ENCODE peak calls at places on chromosomes 12 and 14, in seven cellular contexts. One of them, this sample, is unnamed.

GRCh38 chr14:101235042-101235871 is 326.0 kb upstream of the DIO3 start:
- DNase-seq in fibroblast of mammary gland: peak; percentile 34
- DNase-seq in adipocyte: peak; percentile 68
- DNase-seq in heart left ventricle: no peak
- DNase-seq in activated CD4-positive, alpha-beta T cell treated with anti-CD3 and anti-CD28 coated beads, Interleukin-2, amount 50 U/mL, for 1 hour: peak; percentile 5
- DNase-seq in lung: peak; percentile 53
- DNase-seq in cardiac muscle cell: peak; percentile 56
- DNase-seq in this sample: peak; percentile 75

GRCh38 chr14:72907886-72908285 is 14.0 kb upstream of the DPF3 start:
- DNase-seq in fibroblast of mammary gland: peak; percentile 72
- DNase-seq in adipocyte: peak; percentile 51
- DNase-seq in heart left ventricle: no peak
- DNase-seq in activated CD4-positive, alpha-beta T cell treated with anti-CD3 and anti-CD28 coated beads, Interleukin-2, amount 50 U/mL, for 1 hour: no peak
- DNase-seq in lung: no peak
- DNase-seq in cardiac muscle cell: peak; percentile 36
- DNase-seq in this sample: no peak

GRCh38 chr12:72307229-72307628 is 35.1 kb downstream of the TRHDE start:
- DNase-seq in fibroblast of mammary gland: no peak
- DNase-seq in adipocyte: no peak
- DNase-seq in heart left ventricle: no peak
- DNase-seq in activated CD4-positive, alpha-beta T cell treated with anti-CD3 and anti-CD28 coated beads, Interleukin-2, amount 50 U/mL, for 1 hour: no peak
- DNase-seq in lung: no peak
- DNase-seq in cardiac muscle cell: no peak
- DNase-seq in this sample: no peak

GRCh38 chr12:18224745-18225144 is 36.6 kb upstream of the PIK3C2G start:
- DNase-seq in fibroblast of mammary gland: peak; percentile 57
- DNase-seq in adipocyte: peak; percentile 76
- DNase-seq in heart left ventricle: no peak
- DNase-seq in activated CD4-positive, alpha-beta T cell treated with anti-CD3 and anti-CD28 coated beads, Interleukin-2, amount 50 U/mL, for 1 hour: no peak
- DNase-seq in lung: no peak
- DNase-seq in cardiac muscle cell: peak; percentile 68
- DNase-seq in this sample: no peak

GRCh38 chr14:105456736-105457703 is 17.6 kb upstream of the CRIP2 start:
- DNase-seq in fibroblast of mammary gland: no peak
- DNase-seq in adipocyte: no peak
- DNase-seq in heart left ventricle: peak; percentile 47
- DNase-seq in activated CD4-positive, alpha-beta T cell treated with anti-CD3 and anti-CD28 coated beads, Interleukin-2, amount 50 U/mL, for 1 hour: no peak
- DNase-seq in lung: no peak
- DNase-seq in cardiac muscle cell: no peak
- DNase-seq in this sample: no peak

GRCh38 chr12:21852251-21852650 is 77.7 kb upstream of the KCNJ8 start:
- DNase-seq in fibroblast of mammary gland: peak; percentile 94
- DNase-seq in adipocyte: peak; percentile 45
- DNase-seq in heart left ventricle: no peak
- DNase-seq in activated CD4-positive, alpha-beta T cell treated with anti-CD3 and anti-CD28 coated beads, Interleukin-2, amount 50 U/mL, for 1 hour: no peak
- DNase-seq in lung: no peak
- DNase-seq in cardiac muscle cell: peak; percentile 18
- DNase-seq in this sample: no peak

GRCh38 chr12:63008372-63008771 is 73.4 kb upstream of the PPM1H start:
- DNase-seq in fibroblast of mammary gland: no peak
- DNase-seq in adipocyte: no peak
- DNase-seq in heart left ventricle: no peak
- DNase-seq in activated CD4-positive, alpha-beta T cell treated with anti-CD3 and anti-CD28 coated beads, Interleukin-2, amount 50 U/mL, for 1 hour: no peak
- DNase-seq in lung: no peak
- DNase-seq in cardiac muscle cell: no peak
- DNase-seq in this sample: no peak

GRCh38 chr14:104865069-104865630 is at the start of gene CEP170B:
- DNase-seq in fibroblast of mammary gland: peak; percentile 14
- DNase-seq in adipocyte: peak; percentile 85
- DNase-seq in heart left ventricle: no peak
- DNase-seq in activated CD4-positive, alpha-beta T cell treated with anti-CD3 and anti-CD28 coated beads, Interleukin-2, amount 50 U/mL, for 1 hour: peak; percentile 41
- DNase-seq in lung: no peak
- DNase-seq in cardiac muscle cell: peak; percentile 48
- DNase-seq in this sample: peak; percentile 69

GRCh38 chr12:11877869-11878780 is 192.6 kb upstream of the BCL2L14 start:
- DNase-seq in fibroblast of mammary gland: peak; percentile 73
- DNase-seq in adipocyte: peak; percentile 77
- DNase-seq in heart left ventricle: peak; percentile 45
- DNase-seq in activated CD4-positive, alpha-beta T cell treated with anti-CD3 and anti-CD28 coated beads, Interleukin-2, amount 50 U/mL, for 1 hour: no peak
- DNase-seq in lung: no peak
- DNase-seq in cardiac muscle cell: peak; percentile 68
- DNase-seq in this sample: peak; percentile 69

GRCh38 chr12:7354521-7354920 is 50.6 kb downstream of the ACSM4 start:
- DNase-seq in fibroblast of mammary gland: peak; percentile 48
- DNase-seq in adipocyte: no peak
- DNase-seq in heart left ventricle: no peak
- DNase-seq in activated CD4-positive, alpha-beta T cell treated with anti-CD3 and anti-CD28 coated beads, Interleukin-2, amount 50 U/mL, for 1 hour: no peak
- DNase-seq in lung: no peak
- DNase-seq in cardiac muscle cell: no peak
- DNase-seq in this sample: no peak

GRCh38 chr12:48978741-48979601 is 849 bp downstream of the WNT1 start:
- DNase-seq in fibroblast of mammary gland: no peak
- DNase-seq in adipocyte: no peak
- DNase-seq in heart left ventricle: no peak
- DNase-seq in activated CD4-positive, alpha-beta T cell treated with anti-CD3 and anti-CD28 coated beads, Interleukin-2, amount 50 U/mL, for 1 hour: no peak
- DNase-seq in lung: no peak
- DNase-seq in cardiac muscle cell: no peak
- DNase-seq in this sample: no peak

GRCh38 chr14:76089575-76089974 is 62.1 kb upstream of the GPATCH2L start:
- DNase-seq in fibroblast of mammary gland: no peak
- DNase-seq in adipocyte: no peak
- DNase-seq in heart left ventricle: no peak
- DNase-seq in activated CD4-positive, alpha-beta T cell treated with anti-CD3 and anti-CD28 coated beads, Interleukin-2, amount 50 U/mL, for 1 hour: no peak
- DNase-seq in lung: no peak
- DNase-seq in cardiac muscle cell: no peak
- DNase-seq in this sample: no peak

GRCh38 chr12:75722714-75723200 is 211.3 kb upstream of the KRR1 start:
- DNase-seq in fibroblast of mammary gland: peak; percentile 96
- DNase-seq in adipocyte: peak; percentile 90
- DNase-seq in heart left ventricle: no peak
- DNase-seq in activated CD4-positive, alpha-beta T cell treated with anti-CD3 and anti-CD28 coated beads, Interleukin-2, amount 50 U/mL, for 1 hour: peak; percentile 15
- DNase-seq in lung: peak; percentile 41
- DNase-seq in cardiac muscle cell: peak; percentile 93
- DNase-seq in this sample: peak; percentile 53

GRCh38 chr12:85036241-85036707 is at the start of the genes LRRIQ1 and TSPAN19:
- DNase-seq in fibroblast of mammary gland: peak; percentile 82
- DNase-seq in adipocyte: peak; percentile 90
- DNase-seq in heart left ventricle: peak; percentile 30
- DNase-seq in activated CD4-positive, alpha-beta T cell treated with anti-CD3 and anti-CD28 coated beads, Interleukin-2, amount 50 U/mL, for 1 hour: peak; percentile 2
- DNase-seq in lung: peak; percentile 82
- DNase-seq in cardiac muscle cell: peak; percentile 90
- DNase-seq in this sample: peak; percentile 49

GRCh38 chr12:91994208-91994797 is 151.3 kb downstream of the BTG1 start:
- DNase-seq in fibroblast of mammary gland: no peak
- DNase-seq in adipocyte: no peak
- DNase-seq in heart left ventricle: no peak
- DNase-seq in activated CD4-positive, alpha-beta T cell treated with anti-CD3 and anti-CD28 coated beads, Interleukin-2, amount 50 U/mL, for 1 hour: no peak
- DNase-seq in lung: no peak
- DNase-seq in cardiac muscle cell: no peak
- DNase-seq in this sample: no peak

GRCh38 chr14:100911665-100912316 is 8.3 kb upstream of the RTL1 start:
- DNase-seq in fibroblast of mammary gland: no peak
- DNase-seq in adipocyte: no peak
- DNase-seq in heart left ventricle: no peak
- DNase-seq in activated CD4-positive, alpha-beta T cell treated with anti-CD3 and anti-CD28 coated beads, Interleukin-2, amount 50 U/mL, for 1 hour: no peak
- DNase-seq in lung: no peak
- DNase-seq in cardiac muscle cell: no peak
- DNase-seq in this sample: no peak

GRCh38 chr14:20697273-20698017 is 8.9 kb downstream of the ANG start:
- DNase-seq in fibroblast of mammary gland: peak; percentile 84
- DNase-seq in adipocyte: peak; percentile 75
- DNase-seq in heart left ventricle: no peak
- DNase-seq in activated CD4-positive, alpha-beta T cell treated with anti-CD3 and anti-CD28 coated beads, Interleukin-2, amount 50 U/mL, for 1 hour: peak; percentile 60
- DNase-seq in lung: peak; percentile 71
- DNase-seq in cardiac muscle cell: peak; percentile 85
- DNase-seq in this sample: peak; percentile 69

GRCh38 chr14:77923131-77923933 is 123.4 kb downstream of the ADCK1 start:
- DNase-seq in fibroblast of mammary gland: no peak
- DNase-seq in adipocyte: no peak
- DNase-seq in heart left ventricle: no peak
- DNase-seq in activated CD4-positive, alpha-beta T cell treated with anti-CD3 and anti-CD28 coated beads, Interleukin-2, amount 50 U/mL, for 1 hour: no peak
- DNase-seq in lung: no peak
- DNase-seq in cardiac muscle cell: no peak
- DNase-seq in this sample: no peak

GRCh38 chr12:11553871-11554533 is 95.5 kb upstream of the ETV6 start:
- DNase-seq in fibroblast of mammary gland: peak; percentile 59
- DNase-seq in adipocyte: peak; percentile 81
- DNase-seq in heart left ventricle: no peak
- DNase-seq in activated CD4-positive, alpha-beta T cell treated with anti-CD3 and anti-CD28 coated beads, Interleukin-2, amount 50 U/mL, for 1 hour: peak; percentile 36
- DNase-seq in lung: peak; percentile 40
- DNase-seq in cardiac muscle cell: peak; percentile 75
- DNase-seq in this sample: peak; percentile 55

GRCh38 chr12:68406134-68406576 is 74.0 kb upstream of the MDM1 start:
- DNase-seq in fibroblast of mammary gland: peak; percentile 89
- DNase-seq in adipocyte: peak; percentile 83
- DNase-seq in heart left ventricle: peak; percentile 95
- DNase-seq in activated CD4-positive, alpha-beta T cell treated with anti-CD3 and anti-CD28 coated beads, Interleukin-2, amount 50 U/mL, for 1 hour: no peak
- DNase-seq in lung: peak; percentile 86
- DNase-seq in cardiac muscle cell: peak; percentile 99
- DNase-seq in this sample: peak; percentile 95

GRCh38 chr12:7091171-7091570 is 1.1 kb downstream of the C1R start:
- DNase-seq in fibroblast of mammary gland: no peak
- DNase-seq in adipocyte: no peak
- DNase-seq in heart left ventricle: no peak
- DNase-seq in activated CD4-positive, alpha-beta T cell treated with anti-CD3 and anti-CD28 coated beads, Interleukin-2, amount 50 U/mL, for 1 hour: no peak
- DNase-seq in lung: no peak
- DNase-seq in cardiac muscle cell: no peak
- DNase-seq in this sample: no peak

GRCh38 chr14:84877061-84877460 is 652.9 kb upstream of the FLRT2 start:
- DNase-seq in fibroblast of mammary gland: no peak
- DNase-seq in adipocyte: no peak
- DNase-seq in heart left ventricle: no peak
- DNase-seq in activated CD4-positive, alpha-beta T cell treated with anti-CD3 and anti-CD28 coated beads, Interleukin-2, amount 50 U/mL, for 1 hour: no peak
- DNase-seq in lung: no peak
- DNase-seq in cardiac muscle cell: no peak
- DNase-seq in this sample: no peak

GRCh38 chr12:131455581-131456110 is 255.2 kb upstream of the SFSWAP start:
- DNase-seq in fibroblast of mammary gland: no peak
- DNase-seq in adipocyte: no peak
- DNase-seq in heart left ventricle: no peak
- DNase-seq in activated CD4-positive, alpha-beta T cell treated with anti-CD3 and anti-CD28 coated beads, Interleukin-2, amount 50 U/mL, for 1 hour: no peak
- DNase-seq in lung: no peak
- DNase-seq in cardiac muscle cell: no peak
- DNase-seq in this sample: no peak

GRCh38 chr12:14514154-14514842 is 53.4 kb downstream of the PLBD1 start:
- DNase-seq in fibroblast of mammary gland: peak; percentile 7
- DNase-seq in adipocyte: no peak
- DNase-seq in heart left ventricle: no peak
- DNase-seq in activated CD4-positive, alpha-beta T cell treated with anti-CD3 and anti-CD28 coated beads, Interleukin-2, amount 50 U/mL, for 1 hour: no peak
- DNase-seq in lung: peak; percentile 44
- DNase-seq in cardiac muscle cell: peak; percentile 62
- DNase-seq in this sample: peak; percentile 54

GRCh38 chr12:42144174-42144423 is 575 bp downstream of the GXYLT1 start:
- DNase-seq in fibroblast of mammary gland: no peak
- DNase-seq in adipocyte: no peak
- DNase-seq in heart left ventricle: no peak
- DNase-seq in activated CD4-positive, alpha-beta T cell treated with anti-CD3 and anti-CD28 coated beads, Interleukin-2, amount 50 U/mL, for 1 hour: no peak
- DNase-seq in lung: no peak
- DNase-seq in cardiac muscle cell: no peak
- DNase-seq in this sample: no peak

GRCh38 chr12:106551410-106551809 is 31.4 kb upstream of the RFX4 start:
- DNase-seq in fibroblast of mammary gland: no peak
- DNase-seq in adipocyte: no peak
- DNase-seq in heart left ventricle: no peak
- DNase-seq in activated CD4-positive, alpha-beta T cell treated with anti-CD3 and anti-CD28 coated beads, Interleukin-2, amount 50 U/mL, for 1 hour: no peak
- DNase-seq in lung: no peak
- DNase-seq in cardiac muscle cell: no peak
- DNase-seq in this sample: no peak

GRCh38 chr12:37546206-37546605 is 770.4 kb upstream of the ALG10B start:
- DNase-seq in fibroblast of mammary gland: no peak
- DNase-seq in adipocyte: no peak
- DNase-seq in heart left ventricle: no peak
- DNase-seq in activated CD4-positive, alpha-beta T cell treated with anti-CD3 and anti-CD28 coated beads, Interleukin-2, amount 50 U/mL, for 1 hour: no peak
- DNase-seq in lung: no peak
- DNase-seq in cardiac muscle cell: no peak
- DNase-seq in this sample: no peak

GRCh38 chr14:68762944-68763831 is 29.7 kb downstream of the ZFP36L1 start:
- DNase-seq in fibroblast of mammary gland: peak; percentile 80
- DNase-seq in adipocyte: peak; percentile 46
- DNase-seq in heart left ventricle: peak; percentile 90
- DNase-seq in activated CD4-positive, alpha-beta T cell treated with anti-CD3 and anti-CD28 coated beads, Interleukin-2, amount 50 U/mL, for 1 hour: no peak
- DNase-seq in lung: peak; percentile 52
- DNase-seq in cardiac muscle cell: peak; percentile 93
- DNase-seq in this sample: peak; percentile 40

GRCh38 chr12:45122776-45123380 is 72.0 kb upstream of the DBX2 start:
- DNase-seq in fibroblast of mammary gland: peak; percentile 66
- DNase-seq in adipocyte: peak; percentile 31
- DNase-seq in heart left ventricle: no peak
- DNase-seq in activated CD4-positive, alpha-beta T cell treated with anti-CD3 and anti-CD28 coated beads, Interleukin-2, amount 50 U/mL, for 1 hour: no peak
- DNase-seq in lung: no peak
- DNase-seq in cardiac muscle cell: peak; percentile 54
- DNase-seq in this sample: no peak

GRCh38 chr12:132635076-132635955 is 16.7 kb downstream of the P2RX2 start:
- DNase-seq in fibroblast of mammary gland: no peak
- DNase-seq in adipocyte: no peak
- DNase-seq in heart left ventricle: no peak
- DNase-seq in activated CD4-positive, alpha-beta T cell treated with anti-CD3 and anti-CD28 coated beads, Interleukin-2, amount 50 U/mL, for 1 hour: no peak
- DNase-seq in lung: no peak
- DNase-seq in cardiac muscle cell: no peak
- DNase-seq in this sample: no peak

GRCh38 chr14:53190938-53191337 is 37.8 kb upstream of the DDHD1 start:
- DNase-seq in fibroblast of mammary gland: peak; percentile 38
- DNase-seq in adipocyte: no peak
- DNase-seq in heart left ventricle: no peak
- DNase-seq in activated CD4-positive, alpha-beta T cell treated with anti-CD3 and anti-CD28 coated beads, Interleukin-2, amount 50 U/mL, for 1 hour: no peak
- DNase-seq in lung: no peak
- DNase-seq in cardiac muscle cell: peak; percentile 29
- DNase-seq in this sample: no peak

GRCh38 chr12:25436206-25436912 is 116.7 kb downstream of the LMNTD1 start:
- DNase-seq in fibroblast of mammary gland: peak; percentile 90
- DNase-seq in adipocyte: peak; percentile 95
- DNase-seq in heart left ventricle: no peak
- DNase-seq in activated CD4-positive, alpha-beta T cell treated with anti-CD3 and anti-CD28 coated beads, Interleukin-2, amount 50 U/mL, for 1 hour: no peak
- DNase-seq in lung: no peak
- DNase-seq in cardiac muscle cell: peak; percentile 91
- DNase-seq in this sample: no peak

GRCh38 chr12:1657616-1658167 is 28.7 kb downstream of the WNT5B start:
- DNase-seq in fibroblast of mammary gland: no peak
- DNase-seq in adipocyte: no peak
- DNase-seq in heart left ventricle: no peak
- DNase-seq in activated CD4-positive, alpha-beta T cell treated with anti-CD3 and anti-CD28 coated beads, Interleukin-2, amount 50 U/mL, for 1 hour: no peak
- DNase-seq in lung: no peak
- DNase-seq in cardiac muscle cell: no peak
- DNase-seq in this sample: no peak

GRCh38 chr14:89660183-89660582 is 243.2 kb upstream of the FOXN3 start:
- DNase-seq in fibroblast of mammary gland: peak; percentile 86
- DNase-seq in adipocyte: peak; percentile 71
- DNase-seq in heart left ventricle: no peak
- DNase-seq in activated CD4-positive, alpha-beta T cell treated with anti-CD3 and anti-CD28 coated beads, Interleukin-2, amount 50 U/mL, for 1 hour: no peak
- DNase-seq in lung: no peak
- DNase-seq in cardiac muscle cell: peak; percentile 71
- DNase-seq in this sample: no peak

This sample was measured in left colon.